ENCODE peak calls at places on chromosomes 2 and 18, in eight cellular contexts. W is left cardiac atrium; T is GM23338; F is heart right ventricle; Z is WTC11; I is foreskin keratinocyte; B is naive thymus-derived CD8-positive, alpha-beta T cell; V is RWPE2. X is an unnamed sample.
A peak's percentile ranks its signal among the peaks of the same experiment; 100 is the strongest.

GRCh38 chr2:227706859-227707258 is 11.0 kb downstream of the SLC19A3 start:
- ATAC-seq in W (no peak), T (no peak), F (no peak), Z (no peak), I (no peak), B (no peak), V (no peak), X (no peak)

GRCh38 chr18:28019425-28020108 is 157.4 kb downstream of the CDH2 start:
- ATAC-seq in W (no peak), T (no peak), F (no peak), Z (no peak), I (no peak), B (no peak), V (peak; percentile 96), X (no peak)

GRCh38 chr2:143482316-143482715 is 353.1 kb downstream of the ARHGAP15 start:
- ATAC-seq in W (peak; percentile 67), T (no peak), F (peak; percentile 91), Z (no peak), I (no peak), B (no peak), V (no peak), X (no peak)

GRCh38 chr2:41927581-41928260 is 120.1 kb upstream of the PKDCC start:
- ATAC-seq in W (peak; percentile 13), T (no peak), F (peak; percentile 34), Z (no peak), I (no peak), B (no peak), V (no peak), X (no peak)

GRCh38 chr18:56386856-56387255 is 251.5 kb downstream of the TXNL1 start:
- ATAC-seq in W (no peak), T (no peak), F (no peak), Z (no peak), I (no peak), B (no peak), V (no peak), X (no peak)

GRCh38 chr18:23872701-23873550 is 141.6 kb upstream of the TTC39C start:
- ATAC-seq in W (no peak), T (peak; percentile 78), F (no peak), Z (peak; percentile 71), I (peak; percentile 91), B (peak; percentile 64), V (peak; percentile 90), X (peak; percentile 99)

GRCh38 chr2:233639860-233640259 is 3.6 kb downstream of the UGT1A10 start:
- ATAC-seq in W (no peak), T (no peak), F (no peak), Z (no peak), I (no peak), B (peak; percentile 44), V (no peak), X (no peak)

GRCh38 chr18:50594931-50595330 is 35.0 kb downstream of the MAPK4 start:
- ATAC-seq in W (no peak), T (no peak), F (no peak), Z (no peak), I (no peak), B (no peak), V (peak; percentile 98), X (peak; percentile 79)

GRCh38 chr2:105627530-105627929 is 117.2 kb upstream of the NCK2 start:
- ATAC-seq in W (no peak), T (no peak), F (no peak), Z (no peak), I (no peak), B (no peak), V (no peak), X (no peak)

GRCh38 chr18:45241982-45242565 is 373.2 kb upstream of the SLC14A2 start:
- ATAC-seq in W (no peak), T (no peak), F (no peak), Z (no peak), I (no peak), B (no peak), V (no peak), X (no peak)

GRCh38 chr2:170703776-170704476 is 11.2 kb upstream of the SP5 start:
- ATAC-seq in W (no peak), T (peak; percentile 45), F (no peak), Z (peak; percentile 69), I (no peak), B (no peak), V (no peak), X (no peak)

GRCh38 chr2:46943881-46944798 is 28.5 kb upstream of the MCFD2 start:
- ATAC-seq in W (no peak), T (no peak), F (no peak), Z (no peak), I (no peak), B (peak; percentile 56), V (no peak), X (no peak)

GRCh38 chr2:19337202-19337601 is 21.2 kb downstream of the OSR1 start:
- ATAC-seq in W (peak; percentile 63), T (no peak), F (no peak), Z (no peak), I (no peak), B (no peak), V (no peak), X (no peak)

GRCh38 chr2:131140581-131140980 is 35.4 kb downstream of the PLEKHB2 start:
- ATAC-seq in W (peak; percentile 15), T (no peak), F (peak; percentile 61), Z (no peak), I (no peak), B (no peak), V (no peak), X (no peak)

GRCh38 chr2:217525076-217525475 is 477.7 kb downstream of the TNS1 start:
- ATAC-seq in W (no peak), T (no peak), F (no peak), Z (no peak), I (no peak), B (no peak), V (no peak), X (no peak)

GRCh38 chr2:163703386-163703785 is 32.4 kb downstream of the FIGN start:
- ATAC-seq in W (no peak), T (no peak), F (no peak), Z (no peak), I (no peak), B (no peak), V (no peak), X (no peak)

GRCh38 chr2:172858473-172858745 is 122.8 kb downstream of the RAPGEF4 start:
- ATAC-seq in W (peak; percentile 57), T (no peak), F (no peak), Z (no peak), I (peak; percentile 44), B (no peak), V (peak; percentile 55), X (no peak)